ENCODE peak calls at places on chromosomes 6 and 20, in eight cellular contexts. Y, K, S, N, L, O, U and M are unnamed samples.

GRCh38 chr6:125945378-125946141 is 11.0 kb upstream of the HINT3 start:
- DNase-seq in Y (peak), K (no peak), S (no peak), N (no peak), L (peak), O (no peak), U (no peak), M (no peak)

GRCh38 chr6:99225172-99225571 is 124.3 kb downstream of the FAXC start:
- DNase-seq in Y (no peak), K (no peak), S (no peak), N (no peak), L (no peak), O (no peak), U (peak), M (no peak)

GRCh38 chr6:149948011-149948410 is 6.2 kb downstream of the ULBP2 start:
- DNase-seq in Y (no peak), K (no peak), S (no peak), N (no peak), L (no peak), O (no peak), U (no peak), M (no peak)

GRCh38 chr6:46983007-46983411 is 59.1 kb downstream of the ADGRF1 start:
- DNase-seq in Y (peak), K (no peak), S (no peak), N (no peak), L (peak), O (peak), U (no peak), M (no peak)

GRCh38 chr20:2741463-2741862 is 48.9 kb downstream of the EBF4 start:
- DNase-seq in Y (no peak), K (no peak), S (peak), N (no peak), L (no peak), O (no peak), U (no peak), M (no peak)

GRCh38 chr6:169386431-169387057 is 132.9 kb upstream of the THBS2 start:
- DNase-seq in Y (peak), K (no peak), S (no peak), N (no peak), L (no peak), O (no peak), U (no peak), M (peak)

GRCh38 chr6:79713701-79714322 is 82.7 kb downstream of the SH3BGRL2 start:
- DNase-seq in Y (peak), K (peak), S (peak), N (no peak), L (peak), O (peak), U (no peak), M (peak)

GRCh38 chr20:24576447-24576846 is 107.0 kb downstream of the SYNDIG1 start:
- DNase-seq in Y (no peak), K (no peak), S (no peak), N (no peak), L (no peak), O (no peak), U (no peak), M (no peak)

GRCh38 chr20:3203315-3204123 is 963 bp downstream of the DDRGK1 start:
- DNase-seq in Y (peak), K (no peak), S (no peak), N (no peak), L (peak), O (peak), U (no peak), M (peak)

GRCh38 chr20:53226788-53227187 is 254.6 kb downstream of the TSHZ2 start:
- DNase-seq in Y (no peak), K (no peak), S (no peak), N (no peak), L (no peak), O (no peak), U (no peak), M (no peak)

GRCh38 chr6:5132741-5133140 is 47.6 kb downstream of the PPP1R3G start:
- DNase-seq in Y (peak), K (no peak), S (peak), N (peak), L (peak), O (no peak), U (peak), M (no peak)

GRCh38 chr6:154298297-154298696 is 58.3 kb downstream of the IPCEF1 start:
- DNase-seq in Y (no peak), K (no peak), S (no peak), N (no peak), L (peak), O (peak), U (no peak), M (no peak)

GRCh38 chr6:160534050-160534696 is 129.9 kb downstream of the LPA start:
- DNase-seq in Y (peak), K (peak), S (peak), N (no peak), L (peak), O (peak), U (no peak), M (peak)

GRCh38 chr20:4067600-4068261 is 52.4 kb upstream of the RNF24 start:
- DNase-seq in Y (peak), K (no peak), S (peak), N (no peak), L (peak), O (peak), U (no peak), M (no peak)

GRCh38 chr20:8309638-8310037 is 177.6 kb downstream of the PLCB1 start:
- DNase-seq in Y (peak), K (no peak), S (no peak), N (no peak), L (no peak), O (peak), U (peak), M (no peak)

GRCh38 chr6:8113260-8113659 is 10.9 kb upstream of the EEF1E1 start:
- DNase-seq in Y (peak), K (no peak), S (no peak), N (no peak), L (no peak), O (no peak), U (no peak), M (no peak)

GRCh38 chr6:155274533-155274932 is 10.7 kb downstream of the CLDN20 start:
- DNase-seq in Y (peak), K (no peak), S (no peak), N (no peak), L (peak), O (peak), U (no peak), M (no peak)

GRCh38 chr6:158999154-158999668 is 791 bp downstream of the RSPH3 start:
- DNase-seq in Y (peak), K (no peak), S (no peak), N (no peak), L (no peak), O (no peak), U (peak), M (no peak)

GRCh38 chr6:23713211-23713610 is 412.8 kb upstream of the NRSN1 start:
- DNase-seq in Y (no peak), K (no peak), S (no peak), N (no peak), L (no peak), O (no peak), U (no peak), M (no peak)

GRCh38 chr6:116011520-116011919 is 49.2 kb downstream of the FRK start:
- DNase-seq in Y (no peak), K (peak), S (no peak), N (no peak), L (peak), O (peak), U (no peak), M (no peak)

GRCh38 chr6:48111575-48111974 is 578 bp upstream of the PTCHD4 start:
- DNase-seq in Y (no peak), K (no peak), S (no peak), N (no peak), L (no peak), O (no peak), U (no peak), M (no peak)

GRCh38 chr6:134721095-134721400 is 228.9 kb downstream of the ALDH8A1 start:
- DNase-seq in Y (peak), K (no peak), S (no peak), N (no peak), L (no peak), O (no peak), U (no peak), M (no peak)

GRCh38 chr6:56226946-56227879 is 20.2 kb downstream of the COL21A1 start:
- DNase-seq in Y (peak), K (no peak), S (no peak), N (no peak), L (peak), O (no peak), U (no peak), M (no peak)

GRCh38 chr6:135921176-135921575 is 69.7 kb downstream of the PDE7B start:
- DNase-seq in Y (no peak), K (no peak), S (no peak), N (no peak), L (no peak), O (no peak), U (no peak), M (no peak)

GRCh38 chr20:1426231-1426849 is 33.5 kb upstream of the FKBP1A start:
- DNase-seq in Y (no peak), K (no peak), S (no peak), N (no peak), L (no peak), O (no peak), U (no peak), M (peak)

GRCh38 chr20:2840138-2840966 is at the start of the genes PCED1A and VPS16:
- DNase-seq in Y (peak), K (peak), S (peak), N (peak), L (peak), O (peak), U (peak), M (peak)

GRCh38 chr20:37622728-37623127 is 71.1 kb upstream of the CTNNBL1 start:
- DNase-seq in Y (no peak), K (no peak), S (no peak), N (no peak), L (no peak), O (no peak), U (no peak), M (no peak)

GRCh38 chr20:21027569-21027968 is 78.6 kb downstream of the LINC00237 start:
- DNase-seq in Y (no peak), K (no peak), S (peak), N (no peak), L (peak), O (peak), U (no peak), M (peak)

GRCh38 chr6:166365221-166365620 is 17.5 kb downstream of the MPC1 start:
- DNase-seq in Y (peak), K (no peak), S (no peak), N (no peak), L (no peak), O (no peak), U (no peak), M (no peak)

GRCh38 chr6:148251286-148251685 is 91.4 kb upstream of the SASH1 start:
- DNase-seq in Y (peak), K (no peak), S (peak), N (peak), L (peak), O (peak), U (no peak), M (no peak)

GRCh38 chr6:128723667-128724066 is 159.3 kb upstream of the LAMA2 start:
- DNase-seq in Y (no peak), K (no peak), S (no peak), N (peak), L (peak), O (peak), U (no peak), M (no peak)

GRCh38 chr6:143286280-143286795 is 164.2 kb downstream of the ADAT2 start:
- DNase-seq in Y (peak), K (no peak), S (no peak), N (no peak), L (no peak), O (no peak), U (no peak), M (no peak)

GRCh38 chr20:42024653-42025052 is 406.5 kb upstream of the CHD6 start:
- DNase-seq in Y (no peak), K (no peak), S (peak), N (no peak), L (no peak), O (no peak), U (no peak), M (no peak)

GRCh38 chr6:166485651-166486535 is 100.6 kb downstream of the RAMACL start:
- DNase-seq in Y (no peak), K (no peak), S (no peak), N (no peak), L (no peak), O (no peak), U (no peak), M (no peak)

GRCh38 chr20:63941282-63942060 is 14.7 kb downstream of the UCKL1 start:
- DNase-seq in Y (no peak), K (peak), S (peak), N (no peak), L (no peak), O (no peak), U (no peak), M (no peak)